ENCODE peak calls at places on chromosome 16, in six cellular contexts. G, N, X, D, O and K are unnamed samples.

GRCh38 chr16:85460252-85460982 is 152.7 kb upstream of the GSE1 start:
- DNase-seq in G (no peak), N (no peak), X (peak; percentile 54), D (no peak), O (no peak), K (peak; percentile 63)

GRCh38 chr16:85490407-85490806 is 122.7 kb upstream of the GSE1 start:
- DNase-seq in G (no peak), N (no peak), X (no peak), D (no peak), O (no peak), K (no peak)

GRCh38 chr16:67446968-67447507 is 16.1 kb downstream of the HSD11B2 start:
- DNase-seq in G (no peak), N (no peak), X (no peak), D (no peak), O (no peak), K (no peak)

GRCh38 chr16:54106078-54106477 is 180.5 kb downstream of the IRX3 start:
- DNase-seq in G (no peak), N (no peak), X (peak; percentile 25), D (no peak), O (peak; percentile 23), K (peak; percentile 67)

GRCh38 chr16:17211797-17212196 is 259.0 kb downstream of the XYLT1 start:
- DNase-seq in G (no peak), N (peak; percentile 8), X (peak; percentile 15), D (no peak), O (peak; percentile 34), K (peak; percentile 50)

GRCh38 chr16:31113420-31114124 is 3.9 kb upstream of the KAT8 start:
- DNase-seq in G (peak; percentile 13), N (no peak), X (no peak), D (no peak), O (peak; percentile 57), K (peak; percentile 59)

GRCh38 chr16:14015017-14015416 is 56.1 kb upstream of the MRTFB start:
- DNase-seq in G (no peak), N (no peak), X (no peak), D (no peak), O (no peak), K (no peak)

GRCh38 chr16:12406840-12407690 is 396.6 kb downstream of the CPPED1 start:
- DNase-seq in G (peak; percentile 75), N (peak; percentile 59), X (no peak), D (no peak), O (peak; percentile 84), K (no peak)

GRCh38 chr16:69003500-69003899 is 102.0 kb upstream of the HAS3 start:
- DNase-seq in G (no peak), N (peak; percentile 55), X (no peak), D (no peak), O (no peak), K (peak; percentile 23)

GRCh38 chr16:84175351-84176081 is 11.3 kb downstream of the TAF1C start:
- DNase-seq in G (peak; percentile 52), N (no peak), X (peak; percentile 85), D (peak; percentile 19), O (peak; percentile 65), K (peak; percentile 77)

GRCh38 chr16:77657016-77657415 is 65.3 kb upstream of the NUDT7 start:
- DNase-seq in G (no peak), N (peak; percentile 66), X (peak; percentile 80), D (no peak), O (peak; percentile 20), K (peak; percentile 81)
- TF ChIP-seq MYC in G (no peak), N (no peak), X (no peak), D (no peak), O (no peak), K (no peak)

GRCh38 chr16:567362-568256 is 804 bp downstream of the NHLRC4 start:
- DNase-seq in G (no peak), N (no peak), X (no peak), D (no peak), O (no peak), K (no peak)

GRCh38 chr16:564690-565419 is 1.9 kb upstream of the NHLRC4 start:
- DNase-seq in G (no peak), N (no peak), X (no peak), D (no peak), O (no peak), K (no peak)

GRCh38 chr16:565420-566330 is 1.1 kb upstream of the NHLRC4 start:
- DNase-seq in G (no peak), N (no peak), X (peak; percentile 49), D (no peak), O (no peak), K (peak; percentile 30)

GRCh38 chr16:568401-569258 is 1.1 kb upstream of the PIGQ start:
- DNase-seq in G (no peak), N (no peak), X (peak; percentile 74), D (no peak), O (no peak), K (no peak)

DNA sequence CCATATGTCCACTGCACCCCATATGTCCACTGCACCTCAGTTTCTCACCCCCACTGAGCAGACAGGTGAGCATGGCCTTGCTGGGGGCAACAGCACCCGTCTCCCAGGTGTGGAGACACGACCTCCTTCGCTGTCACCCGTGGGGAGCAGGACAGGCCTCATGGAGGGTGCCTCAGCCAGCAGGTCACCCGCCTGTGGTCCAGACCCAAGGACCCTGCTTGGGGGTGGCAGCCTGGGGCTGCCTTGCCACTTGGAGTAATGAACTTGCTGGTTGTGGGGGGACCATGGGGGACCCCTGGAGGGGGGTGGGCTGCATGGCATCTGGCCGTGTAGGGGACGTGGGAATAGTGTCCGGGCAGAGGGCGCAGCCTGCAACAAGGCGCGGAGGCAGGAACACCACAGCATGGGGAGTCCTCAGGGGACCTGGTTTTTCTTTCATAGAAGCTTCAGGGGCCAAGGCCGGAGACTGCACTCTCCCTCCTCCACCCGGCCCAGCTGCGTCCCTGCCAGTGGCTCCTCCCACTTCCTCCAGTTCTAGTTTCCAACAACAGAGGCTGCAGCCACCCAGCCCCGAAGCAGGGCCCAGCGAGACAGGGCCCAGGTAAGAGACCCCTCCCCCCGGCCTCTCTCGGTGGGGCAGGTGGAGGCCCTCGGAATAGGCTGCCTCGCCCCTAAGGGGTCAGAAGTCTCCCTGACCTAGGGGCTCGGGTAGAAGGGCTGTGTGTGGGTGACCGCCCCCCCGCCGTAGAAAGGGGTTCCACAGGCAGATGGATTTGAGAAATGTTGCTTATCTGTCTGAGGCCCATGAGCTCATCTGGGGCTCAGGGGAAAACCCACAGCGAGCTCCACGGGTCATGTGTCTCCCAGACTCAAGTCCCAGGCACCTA is at the start of gene NHLRC4:
- DNase-seq in G (peak; percentile 65), N (no peak), X (peak; percentile 74), D (no peak), O (peak; percentile 50), K (peak; percentile 87)
- TF ChIP-seq MAX in G (no peak), N (no peak), X (peak; percentile 41), D (no peak), O (no peak), K (no peak)

GRCh38 chr16:27690604-27691003 is 140.7 kb downstream of the KATNIP start:
- DNase-seq in G (peak; percentile 28), N (peak; percentile 31), X (peak; percentile 71), D (no peak), O (peak; percentile 26), K (peak; percentile 50)
- TF ChIP-seq CTCF in G (peak; percentile 65), N (peak; percentile 42), X (peak; percentile 84), D (peak; percentile 53), O (peak; percentile 82), K (peak; percentile 81)

GRCh38 chr16:2899564-2900072 is 12.1 kb upstream of the FLYWCH1 start:
- DNase-seq in G (no peak), N (no peak), X (no peak), D (no peak), O (no peak), K (no peak)
- TF ChIP-seq MYC in G (no peak), N (no peak), X (no peak), D (no peak), O (no peak), K (no peak)

GRCh38 chr16:78478267-78478821 is 378.9 kb downstream of the WWOX start:
- DNase-seq in G (no peak), N (peak; percentile 18), X (peak; percentile 27), D (no peak), O (no peak), K (no peak)
- TF ChIP-seq MAX in G (no peak), N (no peak), X (no peak), D (no peak), O (no peak), K (no peak)